ENCODE peak calls at places on chromosome 20, in four cellular contexts. C is brain microvascular endothelial cell, H is fibroblast of the aortic adventitia, F is fibroblast of lung. Y is an unnamed sample.

GRCh38 chr20:3312940-3313656 is 74.1 kb upstream of the SLC4A11 start:
- DNase-seq in C (peak; percentile 30), H (peak; percentile 86), F (peak; percentile 60), Y (peak; percentile 44)

GRCh38 chr20:25117961-25118360 is 36.0 kb upstream of the VSX1 start:
- DNase-seq in C (no peak), H (no peak), F (no peak), Y (no peak)

GRCh38 chr20:9474835-9475413 is 39.5 kb upstream of the LAMP5 start:
- DNase-seq in C (no peak), H (no peak), F (peak; percentile 56), Y (peak; percentile 50)

GRCh38 chr20:43492101-43492500 is 15.4 kb upstream of the L3MBTL1 start:
- DNase-seq in C (no peak), H (no peak), F (peak; percentile 28), Y (no peak)

GRCh38 chr20:58570181-58570859 is 55.1 kb upstream of the APCDD1L start:
- DNase-seq in C (no peak), H (peak; percentile 77), F (no peak), Y (peak; percentile 31)

GRCh38 chr20:433300-433975 is 25.3 kb downstream of the RBCK1 start:
- DNase-seq in C (no peak), H (no peak), F (no peak), Y (peak; percentile 31)

GRCh38 chr20:4406627-4407026 is 315.1 kb upstream of the PRND start:
- DNase-seq in C (peak; percentile 71), H (peak; percentile 48), F (peak; percentile 95), Y (peak; percentile 92)

GRCh38 chr20:57749131-57749690 is 39.4 kb upstream of the PMEPA1 start:
- DNase-seq in C (no peak), H (no peak), F (no peak), Y (no peak)

GRCh38 chr20:20946122-20946759 is 159.9 kb downstream of the LINC00237 start:
- DNase-seq in C (no peak), H (no peak), F (peak; percentile 1), Y (no peak)

GRCh38 chr20:52975024-52975732 is 3.0 kb downstream of the TSHZ2 start:
- DNase-seq in C (no peak), H (peak; percentile 19), F (peak; percentile 42), Y (peak; percentile 34)

GRCh38 chr20:25495189-25495824 is 87.8 kb downstream of the GINS1 start:
- DNase-seq in C (no peak), H (no peak), F (no peak), Y (no peak)

GRCh38 chr20:56587307-56588108 is 41.6 kb upstream of the TFAP2C start:
- DNase-seq in C (no peak), H (no peak), F (no peak), Y (no peak)

GRCh38 chr20:6882911-6883310 is 115.4 kb downstream of the BMP2 start:
- DNase-seq in C (no peak), H (peak; percentile 2), F (peak; percentile 77), Y (peak; percentile 0)

GRCh38 chr20:3222635-3223600 is 13.6 kb downstream of the ITPA start:
- DNase-seq in C (no peak), H (no peak), F (no peak), Y (no peak)

GRCh38 chr20:53621482-53622246 is 28.0 kb upstream of the ZNF217 start:
- DNase-seq in C (no peak), H (peak; percentile 98), F (peak; percentile 94), Y (peak; percentile 97)

GRCh38 chr20:13492001-13492480 is 146.7 kb downstream of the TASP1 start:
- DNase-seq in C (peak; percentile 4), H (peak; percentile 89), F (peak; percentile 81), Y (peak; percentile 87)

GRCh38 chr20:21528870-21529269 is 15.0 kb upstream of the NKX2-2 start:
- DNase-seq in C (no peak), H (no peak), F (no peak), Y (no peak)

GRCh38 chr20:56249244-56249955 is 868 bp downstream of the MC3R start:
- DNase-seq in C (no peak), H (no peak), F (no peak), Y (peak; percentile 13)

GRCh38 chr20:63957004-63957689 is 931 bp upstream of the UCKL1 start:
- DNase-seq in C (no peak), H (peak; percentile 61), F (peak; percentile 65), Y (peak; percentile 60)

GRCh38 chr20:51574248-51575033 is 31.9 kb upstream of the NFATC2 start:
- DNase-seq in C (no peak), H (no peak), F (no peak), Y (peak; percentile 49)

GRCh38 chr20:22474215-22474614 is 110.2 kb downstream of the FOXA2 start:
- DNase-seq in C (no peak), H (no peak), F (no peak), Y (no peak)

GRCh38 chr20:3121955-3122610 is 37.6 kb upstream of the AVP start:
- DNase-seq in C (no peak), H (no peak), F (no peak), Y (no peak)

GRCh38 chr20:43507150-43508080 is at the start of gene L3MBTL1:
- DNase-seq in C (no peak), H (peak; percentile 12), F (peak; percentile 36), Y (peak; percentile 23)

GRCh38 chr20:43914286-43914685 is 366 bp upstream of the TOX2 start:
- DNase-seq in C (no peak), H (no peak), F (no peak), Y (no peak)

GRCh38 chr20:53706511-53707031 is 112.9 kb upstream of the ZNF217 start:
- DNase-seq in C (peak; percentile 14), H (peak; percentile 80), F (peak; percentile 59), Y (no peak)

GRCh38 chr20:61251529-61252393 is at the start of gene CDH4:
- DNase-seq in C (no peak), H (no peak), F (peak; percentile 36), Y (no peak)

GRCh38 chr20:57388953-57389694 is 2.1 kb upstream of the RBM38 start:
- DNase-seq in C (no peak), H (peak; percentile 46), F (peak; percentile 67), Y (peak; percentile 37)

GRCh38 chr20:10611357-10611756 is 62.4 kb downstream of the JAG1 start:
- DNase-seq in C (peak; percentile 78), H (peak; percentile 57), F (peak; percentile 47), Y (peak; percentile 73)

GRCh38 chr20:58692579-58693225 is at the start of gene NPEPL1:
- DNase-seq in C (no peak), H (peak; percentile 64), F (peak; percentile 78), Y (peak; percentile 72)

GRCh38 chr20:36063916-36064660 is 90.5 kb upstream of the EPB41L1 start:
- DNase-seq in C (no peak), H (no peak), F (no peak), Y (no peak)

GRCh38 chr20:17843246-17844132 is 125.1 kb downstream of the SNX5 start:
- DNase-seq in C (peak; percentile 95), H (peak; percentile 98), F (peak; percentile 99), Y (peak; percentile 96)

GRCh38 chr20:10466325-10466724 is 31.2 kb downstream of the SLX4IP start:
- DNase-seq in C (no peak), H (peak; percentile 76), F (peak; percentile 81), Y (peak; percentile 7)

GRCh38 chr20:24627926-24628325 is 158.5 kb downstream of the SYNDIG1 start:
- DNase-seq in C (no peak), H (no peak), F (no peak), Y (no peak)

GRCh38 chr20:1247689-1248088 is 18.4 kb upstream of the SNPH start:
- DNase-seq in C (no peak), H (no peak), F (no peak), Y (no peak)

GRCh38 chr20:35360033-35360432 is 51.7 kb downstream of the UQCC1 start:
- DNase-seq in C (no peak), H (no peak), F (no peak), Y (no peak)

GRCh38 chr20:44566811-44567210 is 15.6 kb upstream of the PKIG start:
- DNase-seq in C (no peak), H (no peak), F (no peak), Y (no peak)

GRCh38 chr20:7029005-7029404 is 261.5 kb downstream of the BMP2 start:
- DNase-seq in C (no peak), H (no peak), F (no peak), Y (no peak)

GRCh38 chr20:60694763-60695162 is 557.3 kb upstream of the CDH4 start:
- DNase-seq in C (no peak), H (peak; percentile 13), F (peak; percentile 87), Y (peak; percentile 66)

GRCh38 chr20:9353180-9353915 is 161.0 kb upstream of the LAMP5 start:
- DNase-seq in C (no peak), H (no peak), F (no peak), Y (peak; percentile 11)

DNA sequence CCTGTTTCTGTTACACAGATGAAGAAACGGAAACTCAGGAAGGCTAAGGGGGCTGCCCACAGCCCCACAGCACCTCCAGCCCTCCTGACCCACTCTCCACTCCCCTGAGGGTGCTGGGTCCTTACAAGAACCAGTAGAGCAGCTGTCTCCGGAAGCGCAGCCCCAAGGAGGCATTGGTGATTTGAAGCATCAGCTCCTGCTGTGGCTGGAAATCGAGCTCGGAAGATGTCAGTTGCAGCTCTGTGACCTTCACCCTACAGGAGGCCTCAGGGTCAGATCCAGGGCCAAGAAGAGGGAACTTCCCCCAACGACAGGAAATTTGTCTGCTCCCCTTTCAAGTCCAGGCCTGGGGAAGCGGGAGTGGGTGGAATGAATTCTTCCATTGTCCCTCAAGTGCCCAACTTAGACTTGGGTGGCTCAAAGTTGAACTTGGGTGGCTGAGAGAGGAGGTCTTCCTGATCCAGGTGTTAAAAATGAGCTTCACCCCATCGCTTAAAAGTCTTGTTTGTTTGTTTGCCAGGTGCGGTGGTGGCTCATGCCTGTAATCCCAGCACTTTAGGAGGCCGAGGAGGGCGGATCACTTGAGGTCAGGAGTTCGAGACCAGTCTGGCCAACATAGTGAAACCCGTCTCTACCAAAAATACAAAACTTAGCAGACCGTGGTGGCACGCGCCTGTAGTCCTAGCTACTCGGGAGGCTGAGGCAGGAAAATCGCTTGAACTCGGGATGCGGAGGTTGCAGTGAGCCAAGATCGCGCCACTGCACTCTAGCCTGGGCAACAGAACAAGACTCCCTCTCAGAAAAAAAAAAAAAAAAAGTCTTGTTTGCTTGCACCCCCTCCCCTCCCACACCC is 1.9 kb downstream of the PLTP start:
- DNase-seq in C (no peak), H (no peak), F (no peak), Y (no peak)
- H3K4me3 ChIP-seq in C (peak overlapping the region; percentile 29), H (peak overlapping the region; percentile 41), F (peak overlapping the region; percentile 59), Y (peak overlapping the region; percentile 30)

DNA sequence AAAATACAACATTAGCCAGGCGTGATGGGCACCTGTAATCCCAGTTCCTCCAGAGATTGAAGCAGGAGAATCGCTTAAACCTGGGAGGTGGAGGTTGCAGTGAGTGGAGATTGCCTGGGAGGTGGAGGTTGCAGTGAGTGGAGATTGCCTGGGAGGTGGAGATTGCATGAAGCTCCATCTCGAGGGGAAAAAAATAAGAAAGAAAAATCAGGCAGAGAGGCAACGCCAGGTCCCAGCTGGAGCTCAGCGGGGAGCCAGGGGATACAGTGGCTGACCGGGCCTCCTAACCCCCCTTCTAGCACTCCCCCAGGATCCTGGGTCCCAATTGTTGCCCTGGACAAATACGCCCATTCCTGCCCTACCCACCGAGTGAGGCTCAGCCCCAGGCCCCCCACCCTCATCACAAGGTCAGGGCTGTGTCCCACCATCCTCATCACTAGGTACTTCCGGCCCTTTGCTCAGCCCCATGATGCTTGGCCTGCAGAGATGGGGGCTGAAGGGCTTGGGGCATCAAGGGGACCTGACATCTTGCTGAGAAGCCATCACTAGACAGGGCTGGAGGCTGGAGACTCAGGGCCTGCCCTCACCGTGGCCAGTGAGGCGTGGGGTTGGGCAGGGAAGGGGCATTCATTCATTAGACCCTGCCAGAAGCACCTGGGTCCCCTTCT is 1.9 kb downstream of the OGFR start:
- DNase-seq in C (no peak), H (no peak), F (no peak), Y (no peak)
- H3K4me3 ChIP-seq in C (peak overlapping the region; percentile 80), H (peak overlapping the region; percentile 91), F (peak overlapping the region; percentile 66), Y (peak overlapping the region; percentile 66)

GRCh38 chr20:41072919-41073318 is 44.3 kb downstream of the TOP1 start:
- DNase-seq in C (no peak), H (no peak), F (no peak), Y (no peak)
- H3K4me3 ChIP-seq in C (no peak overlapping the region), H (no peak overlapping the region), F (no peak overlapping the region), Y (no peak overlapping the region)

GRCh38 chr20:46651091-46651962 is at the start of gene SLC13A3:
- DNase-seq in C (no peak), H (no peak), F (no peak), Y (no peak)
- H3K4me3 ChIP-seq in C (no peak within 1 kb of the TSS), H (no peak within 1 kb of the TSS), F (no peak within 1 kb of the TSS), Y (no peak within 1 kb of the TSS)